ENCODE peak calls at places on chromosome 20, in ten cellular contexts. V, U, D, Q, Y, S, P, W, L and E are unnamed samples.

GRCh38 chr20:14470231-14470894 is 133.0 kb upstream of the FLRT3 start:
- DNase-seq in V (no peak), U (no peak), D (no peak), Q (no peak), Y (peak; percentile 75), S (peak; percentile 54), P (no peak), W (no peak), L (no peak), E (no peak)

GRCh38 chr20:2738331-2738730 is 45.8 kb downstream of the EBF4 start:
- DNase-seq in V (no peak), U (no peak), D (no peak), Q (no peak), Y (no peak), S (no peak), P (no peak), W (no peak), L (no peak), E (no peak)

GRCh38 chr20:41040855-41041254 is 12.2 kb downstream of the TOP1 start:
- DNase-seq in V (no peak), U (no peak), D (no peak), Q (no peak), Y (no peak), S (no peak), P (no peak), W (no peak), L (no peak), E (no peak)

GRCh38 chr20:50101900-50102299 is 11.1 kb downstream of the UBE2V1 start:
- DNase-seq in V (no peak), U (no peak), D (no peak), Q (no peak), Y (no peak), S (no peak), P (no peak), W (no peak), L (no peak), E (no peak)

GRCh38 chr20:17614812-17615644 is 45.2 kb downstream of the DSTN start:
- DNase-seq in V (peak; percentile 61), U (no peak), D (peak; percentile 41), Q (peak; percentile 44), Y (peak; percentile 48), S (peak; percentile 13), P (peak; percentile 1), W (no peak), L (no peak), E (no peak)

GRCh38 chr20:13554076-13554475 is 84.7 kb downstream of the TASP1 start:
- DNase-seq in V (no peak), U (no peak), D (no peak), Q (no peak), Y (no peak), S (no peak), P (no peak), W (no peak), L (no peak), E (no peak)

GRCh38 chr20:10653593-10654288 is 20.1 kb downstream of the JAG1 start:
- DNase-seq in V (no peak), U (no peak), D (no peak), Q (no peak), Y (peak; percentile 62), S (peak; percentile 41), P (no peak), W (no peak), L (no peak), E (no peak)

GRCh38 chr20:57582432-57583288 is 21.8 kb downstream of the PCK1 start:
- DNase-seq in V (no peak), U (peak; percentile 40), D (peak; percentile 72), Q (no peak), Y (peak; percentile 53), S (no peak), P (peak; percentile 42), W (no peak), L (peak; percentile 80), E (no peak)

GRCh38 chr20:13960525-13960924 is 29.9 kb downstream of the SEL1L2 start:
- DNase-seq in V (no peak), U (no peak), D (no peak), Q (no peak), Y (no peak), S (no peak), P (no peak), W (no peak), L (no peak), E (no peak)

GRCh38 chr20:63750807-63751470 is 11.4 kb downstream of the SLC2A4RG start:
- DNase-seq in V (no peak), U (peak; percentile 46), D (peak; percentile 67), Q (peak; percentile 77), Y (no peak), S (no peak), P (peak; percentile 75), W (no peak), L (peak; percentile 79), E (no peak)

DNA sequence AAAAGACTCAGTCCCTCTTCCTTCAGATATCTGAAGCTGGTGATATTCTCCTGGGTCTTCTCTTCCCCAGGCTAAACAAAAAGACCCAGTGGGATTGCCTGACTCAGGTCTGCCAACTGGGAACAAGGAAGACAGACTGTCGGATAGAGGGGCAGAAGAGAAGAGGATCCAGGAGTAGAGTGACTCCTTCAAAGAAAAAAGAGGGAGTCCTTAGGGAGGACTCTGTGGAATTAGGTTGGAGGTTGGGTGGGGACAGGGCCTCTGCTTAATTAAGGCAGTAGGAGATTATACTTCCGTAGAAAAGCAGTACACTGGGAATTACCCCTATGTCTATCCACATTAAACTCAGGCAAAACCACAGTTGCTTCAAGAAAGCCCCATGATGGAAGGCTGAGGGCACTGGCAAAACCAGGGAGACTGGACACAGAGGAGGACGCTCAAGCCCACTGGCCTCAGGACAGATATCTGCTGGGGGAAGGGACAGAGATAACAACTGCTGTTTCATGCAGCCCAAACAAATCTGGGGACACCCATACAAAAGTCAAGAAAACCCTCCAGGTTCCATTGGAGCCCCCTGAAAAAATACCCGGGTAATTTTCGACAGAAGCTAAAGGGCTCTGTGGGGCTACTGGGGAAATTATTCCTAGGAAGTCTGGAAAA is 5.7 kb downstream of the BCL2L1 start:
- DNase-seq in V (no peak), U (no peak), D (no peak), Q (no peak), Y (no peak), S (no peak), P (no peak), W (no peak), L (no peak), E (no peak)
- H3K36me3 ChIP-seq in V (peaks cover 41% of the 10 kb centered on the region), U (peaks cover 95% of the 10 kb centered on the region), D (peaks cover 61% of the 10 kb centered on the region), Q (peaks cover 22% of the 10 kb centered on the region), Y (no peaks in the 10 kb centered on the region), S (no peaks in the 10 kb centered on the region), P (peaks cover 98% of the 10 kb centered on the region), W (peaks cover 20% of the 10 kb centered on the region), L (peaks cover 96% of the 10 kb centered on the region), E (no peaks in the 10 kb centered on the region)

GRCh38 chr20:37543828-37544227 is 16.2 kb upstream of the BLCAP start:
- DNase-seq in V (no peak), U (no peak), D (no peak), Q (no peak), Y (no peak), S (no peak), P (no peak), W (peak; percentile 50), L (peak; percentile 59), E (no peak)

GRCh38 chr20:37542281-37542680 is 14.6 kb upstream of the BLCAP start:
- DNase-seq in V (no peak), U (no peak), D (no peak), Q (no peak), Y (no peak), S (no peak), P (no peak), W (no peak), L (peak; percentile 45), E (no peak)

GRCh38 chr20:37547912-37548311 is 20.2 kb upstream of the BLCAP start:
- DNase-seq in V (no peak), U (no peak), D (no peak), Q (no peak), Y (no peak), S (no peak), P (no peak), W (no peak), L (no peak), E (no peak)

GRCh38 chr20:37544386-37544785 is 16.7 kb upstream of the BLCAP start:
- DNase-seq in V (no peak), U (no peak), D (no peak), Q (no peak), Y (no peak), S (no peak), P (no peak), W (no peak), L (peak; percentile 71), E (no peak)

GRCh38 chr20:37545516-37545915 is 17.8 kb upstream of the BLCAP start:
- DNase-seq in V (no peak), U (no peak), D (no peak), Q (no peak), Y (no peak), S (no peak), P (no peak), W (no peak), L (no peak), E (no peak)
- H3K27ac ChIP-seq in V (no peak overlapping the region), U (no peak overlapping the region), D (no peak overlapping the region), Q (no peak overlapping the region), Y (no peak overlapping the region), S (no peak overlapping the region), P (no peak overlapping the region), W (no peak overlapping the region), L (no peak overlapping the region), E (no peak overlapping the region)

GRCh38 chr20:62288535-62289105 is 14.2 kb upstream of the ADRM1 start:
- DNase-seq in V (no peak), U (no peak), D (no peak), Q (no peak), Y (no peak), S (no peak), P (no peak), W (no peak), L (no peak), E (no peak)
- H3K36me3 ChIP-seq in V (peaks cover 89% of the 10 kb centered on the region), U (peaks cover 22% of the 10 kb centered on the region), D (peaks cover 43% of the 10 kb centered on the region), Q (no peaks in the 10 kb centered on the region), Y (peaks cover 11% of the 10 kb centered on the region), S (peaks cover 30% of the 10 kb centered on the region), P (peaks cover 59% of the 10 kb centered on the region), W (peaks cover 12% of the 10 kb centered on the region), L (peaks cover 77% of the 10 kb centered on the region), E (peaks cover 9% of the 10 kb centered on the region)

DNA sequence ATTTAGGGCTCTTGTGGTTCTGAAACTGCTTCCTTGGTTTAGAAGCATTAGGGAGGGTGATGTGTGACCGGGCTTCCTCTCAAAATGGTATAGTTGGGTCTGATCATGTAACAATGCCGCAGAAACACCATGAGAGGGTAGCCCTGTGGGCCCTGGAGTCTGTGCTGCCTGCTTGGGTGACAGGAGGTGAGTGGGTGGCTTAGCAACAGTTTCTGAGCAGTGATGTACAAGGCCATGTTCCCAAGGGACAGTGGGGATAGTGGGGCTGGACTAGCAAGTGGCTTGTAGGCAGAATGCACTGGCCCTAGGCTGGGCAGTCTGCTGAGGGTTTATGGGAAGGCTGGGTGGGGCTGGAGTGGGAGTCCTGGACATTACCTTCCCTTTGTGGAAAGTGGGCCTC is 106.9 kb upstream of the MYL9 start:
- DNase-seq in V (no peak), U (no peak), D (no peak), Q (no peak), Y (no peak), S (no peak), P (no peak), W (no peak), L (no peak), E (no peak)
- H3K27ac ChIP-seq in V (no peak overlapping the region), U (no peak overlapping the region), D (no peak overlapping the region), Q (no peak overlapping the region), Y (no peak overlapping the region), S (no peak overlapping the region), P (no peak overlapping the region), W (no peak overlapping the region), L (no peak overlapping the region), E (no peak overlapping the region)

GRCh38 chr20:25459916-25460590 is 52.6 kb downstream of the GINS1 start:
- DNase-seq in V (no peak), U (no peak), D (no peak), Q (no peak), Y (no peak), S (no peak), P (no peak), W (no peak), L (no peak), E (no peak)
- H3K36me3 ChIP-seq in V (peaks cover 3% of the 10 kb centered on the region), U (no peaks in the 10 kb centered on the region), D (peaks cover 77% of the 10 kb centered on the region), Q (no peaks in the 10 kb centered on the region), Y (no peaks in the 10 kb centered on the region), S (no peaks in the 10 kb centered on the region), P (peaks cover 58% of the 10 kb centered on the region), W (no peaks in the 10 kb centered on the region), L (no peaks in the 10 kb centered on the region), E (no peaks in the 10 kb centered on the region)